ENCODE peak calls at places on chromosomes 11 and 22, in ten cellular contexts. One of them, this sample, is unnamed.

GRCh38 chr11:129865701-129866100 is 29.7 kb downstream of the NFRKB start:
- DNase-seq in IMR-90: no peak
- DNase-seq in coronary artery: peak; percentile 35
- DNase-seq in AG04450: no peak
- DNase-seq in heart left ventricle: no peak
- DNase-seq in CD4-positive, CD25-positive, alpha-beta regulatory T cell: no peak
- DNase-seq in pancreas: no peak
- DNase-seq in caudate nucleus: peak; percentile 28
- DNase-seq in mesendoderm: no peak
- DNase-seq in cardiac muscle cell: no peak
- DNase-seq in this sample: no peak

GRCh38 chr11:115475564-115475963 is 28.7 kb downstream of the CADM1 start:
- DNase-seq in CD4-positive, CD25-positive, alpha-beta regulatory T cell: no peak
- DNase-seq in caudate nucleus: no peak
- DNase-seq in coronary artery: no peak
- DNase-seq in mesendoderm: no peak
- DNase-seq in pancreas: no peak
- DNase-seq in cardiac muscle cell: no peak
- DNase-seq in AG04450: no peak
- DNase-seq in heart left ventricle: no peak
- DNase-seq in IMR-90: no peak
- DNase-seq in this sample: no peak

GRCh38 chr11:66467756-66468155 is 1.1 kb downstream of the PELI3 start:
- DNase-seq in heart left ventricle: no peak
- DNase-seq in IMR-90: no peak
- DNase-seq in pancreas: peak; percentile 42
- DNase-seq in cardiac muscle cell: peak; percentile 21
- DNase-seq in CD4-positive, CD25-positive, alpha-beta regulatory T cell: peak; percentile 11
- DNase-seq in AG04450: no peak
- DNase-seq in coronary artery: no peak
- DNase-seq in caudate nucleus: no peak
- DNase-seq in mesendoderm: peak; percentile 52
- DNase-seq in this sample: no peak

GRCh38 chr11:12222099-12222751 is 111.8 kb downstream of the MICAL2 start:
- DNase-seq in mesendoderm: peak; percentile 49
- DNase-seq in pancreas: no peak
- DNase-seq in coronary artery: no peak
- DNase-seq in AG04450: no peak
- DNase-seq in IMR-90: no peak
- DNase-seq in caudate nucleus: peak; percentile 11
- DNase-seq in CD4-positive, CD25-positive, alpha-beta regulatory T cell: no peak
- DNase-seq in cardiac muscle cell: peak; percentile 69
- DNase-seq in heart left ventricle: peak; percentile 75
- DNase-seq in this sample: no peak

GRCh38 chr22:28450109-28450508 is 229.5 kb downstream of the TTC28 start:
- DNase-seq in cardiac muscle cell: no peak
- DNase-seq in coronary artery: no peak
- DNase-seq in caudate nucleus: no peak
- DNase-seq in pancreas: no peak
- DNase-seq in mesendoderm: no peak
- DNase-seq in AG04450: no peak
- DNase-seq in IMR-90: peak; percentile 9
- DNase-seq in heart left ventricle: no peak
- DNase-seq in CD4-positive, CD25-positive, alpha-beta regulatory T cell: no peak
- DNase-seq in this sample: no peak

GRCh38 chr11:117045196-117045595 is 53.0 kb downstream of the SIK3 start:
- DNase-seq in AG04450: peak; percentile 15
- DNase-seq in IMR-90: peak; percentile 61
- DNase-seq in cardiac muscle cell: peak; percentile 44
- DNase-seq in pancreas: no peak
- DNase-seq in CD4-positive, CD25-positive, alpha-beta regulatory T cell: no peak
- DNase-seq in mesendoderm: no peak
- DNase-seq in heart left ventricle: no peak
- DNase-seq in coronary artery: no peak
- DNase-seq in caudate nucleus: no peak
- DNase-seq in this sample: no peak

GRCh38 chr22:28907311-28908008 is 24.1 kb downstream of the ZNRF3 start:
- DNase-seq in pancreas: no peak
- DNase-seq in IMR-90: peak; percentile 16
- DNase-seq in coronary artery: no peak
- DNase-seq in mesendoderm: no peak
- DNase-seq in heart left ventricle: no peak
- DNase-seq in caudate nucleus: no peak
- DNase-seq in CD4-positive, CD25-positive, alpha-beta regulatory T cell: no peak
- DNase-seq in cardiac muscle cell: no peak
- DNase-seq in AG04450: no peak
- DNase-seq in this sample: no peak

GRCh38 chr22:24510694-24511625 is 15.8 kb downstream of the UPB1 start:
- DNase-seq in heart left ventricle: peak; percentile 57
- DNase-seq in AG04450: no peak
- DNase-seq in mesendoderm: peak; percentile 63
- DNase-seq in coronary artery: no peak
- DNase-seq in CD4-positive, CD25-positive, alpha-beta regulatory T cell: no peak
- DNase-seq in caudate nucleus: no peak
- DNase-seq in cardiac muscle cell: peak; percentile 88
- DNase-seq in IMR-90: peak; percentile 68
- DNase-seq in pancreas: peak; percentile 33
- DNase-seq in this sample: no peak

GRCh38 chr11:72738199-72739141 is 13.7 kb downstream of the ARAP1 start:
- DNase-seq in IMR-90: peak; percentile 33
- DNase-seq in heart left ventricle: peak; percentile 77
- DNase-seq in coronary artery: no peak
- DNase-seq in caudate nucleus: no peak
- DNase-seq in cardiac muscle cell: no peak
- DNase-seq in CD4-positive, CD25-positive, alpha-beta regulatory T cell: no peak
- DNase-seq in mesendoderm: peak; percentile 77
- DNase-seq in AG04450: no peak
- DNase-seq in pancreas: no peak
- DNase-seq in this sample: no peak

GRCh38 chr11:114133548-114134329 is 74.2 kb downstream of the ZBTB16 start:
- DNase-seq in pancreas: no peak
- DNase-seq in caudate nucleus: no peak
- DNase-seq in mesendoderm: peak; percentile 16
- DNase-seq in IMR-90: no peak
- DNase-seq in AG04450: no peak
- DNase-seq in coronary artery: no peak
- DNase-seq in CD4-positive, CD25-positive, alpha-beta regulatory T cell: no peak
- DNase-seq in heart left ventricle: no peak
- DNase-seq in cardiac muscle cell: no peak
- DNase-seq in this sample: no peak

GRCh38 chr11:72807789-72808188 is 6.4 kb upstream of the ATG16L2 start:
- DNase-seq in coronary artery: no peak
- DNase-seq in IMR-90: no peak
- DNase-seq in pancreas: no peak
- DNase-seq in caudate nucleus: no peak
- DNase-seq in heart left ventricle: peak; percentile 23
- DNase-seq in CD4-positive, CD25-positive, alpha-beta regulatory T cell: no peak
- DNase-seq in cardiac muscle cell: no peak
- DNase-seq in mesendoderm: no peak
- DNase-seq in AG04450: no peak
- DNase-seq in this sample: no peak

GRCh38 chr22:19764636-19765476 is 4.3 kb downstream of the TBX1 start:
- DNase-seq in heart left ventricle: no peak
- DNase-seq in coronary artery: no peak
- DNase-seq in CD4-positive, CD25-positive, alpha-beta regulatory T cell: no peak
- DNase-seq in IMR-90: no peak
- DNase-seq in AG04450: no peak
- DNase-seq in caudate nucleus: no peak
- DNase-seq in pancreas: no peak
- DNase-seq in mesendoderm: no peak
- DNase-seq in cardiac muscle cell: no peak
- DNase-seq in this sample: no peak

GRCh38 chr11:383431-383830 is 10.6 kb upstream of the PKP3 start:
- DNase-seq in cardiac muscle cell: no peak
- DNase-seq in heart left ventricle: peak; percentile 25
- DNase-seq in coronary artery: no peak
- DNase-seq in CD4-positive, CD25-positive, alpha-beta regulatory T cell: no peak
- DNase-seq in pancreas: no peak
- DNase-seq in caudate nucleus: no peak
- DNase-seq in AG04450: no peak
- DNase-seq in mesendoderm: no peak
- DNase-seq in IMR-90: no peak
- DNase-seq in this sample: no peak

GRCh38 chr11:132942611-132943324 is 589.5 kb downstream of the OPCML start:
- DNase-seq in heart left ventricle: no peak
- DNase-seq in cardiac muscle cell: no peak
- DNase-seq in pancreas: no peak
- DNase-seq in mesendoderm: peak; percentile 56
- DNase-seq in IMR-90: no peak
- DNase-seq in CD4-positive, CD25-positive, alpha-beta regulatory T cell: no peak
- DNase-seq in caudate nucleus: no peak
- DNase-seq in coronary artery: no peak
- DNase-seq in AG04450: no peak
- DNase-seq in this sample: no peak

GRCh38 chr11:128469220-128469619 is 118.1 kb downstream of the ETS1 start:
- DNase-seq in mesendoderm: no peak
- DNase-seq in cardiac muscle cell: no peak
- DNase-seq in heart left ventricle: no peak
- DNase-seq in coronary artery: no peak
- DNase-seq in CD4-positive, CD25-positive, alpha-beta regulatory T cell: no peak
- DNase-seq in AG04450: no peak
- DNase-seq in IMR-90: no peak
- DNase-seq in pancreas: no peak
- DNase-seq in caudate nucleus: no peak
- DNase-seq in this sample: no peak
- H3K27ac ChIP-seq in mesendoderm: no peak overlapping the region
- H3K27ac ChIP-seq in cardiac muscle cell: no peak overlapping the region
- H3K27ac ChIP-seq in heart left ventricle: peak overlapping the region; percentile 83
- H3K27ac ChIP-seq in coronary artery: peak overlapping the region; percentile 87
- H3K27ac ChIP-seq in CD4-positive, CD25-positive, alpha-beta regulatory T cell: peak overlapping the region; percentile 97
- H3K27ac ChIP-seq in AG04450: no peak overlapping the region
- H3K27ac ChIP-seq in IMR-90: no peak overlapping the region
- H3K27ac ChIP-seq in pancreas: no peak overlapping the region
- H3K27ac ChIP-seq in caudate nucleus: no peak overlapping the region
- H3K27ac ChIP-seq in this sample: peak overlapping the region; percentile 86

GRCh38 chr11:10688401-10688800 is 5.2 kb downstream of the IRAG1 start:
- DNase-seq in AG04450: no peak
- DNase-seq in coronary artery: peak; percentile 62
- DNase-seq in caudate nucleus: no peak
- DNase-seq in pancreas: no peak
- DNase-seq in heart left ventricle: no peak
- DNase-seq in cardiac muscle cell: no peak
- DNase-seq in CD4-positive, CD25-positive, alpha-beta regulatory T cell: no peak
- DNase-seq in IMR-90: peak; percentile 34
- DNase-seq in mesendoderm: peak; percentile 45
- DNase-seq in this sample: no peak
- H3K27ac ChIP-seq in AG04450: no peak overlapping the region
- H3K27ac ChIP-seq in coronary artery: peak overlapping the region; percentile 99
- H3K27ac ChIP-seq in caudate nucleus: no peak overlapping the region
- H3K27ac ChIP-seq in pancreas: no peak overlapping the region
- H3K27ac ChIP-seq in heart left ventricle: no peak overlapping the region
- H3K27ac ChIP-seq in cardiac muscle cell: no peak overlapping the region
- H3K27ac ChIP-seq in CD4-positive, CD25-positive, alpha-beta regulatory T cell: no peak overlapping the region
- H3K27ac ChIP-seq in IMR-90: no peak overlapping the region
- H3K27ac ChIP-seq in mesendoderm: no peak overlapping the region
- H3K27ac ChIP-seq in this sample: no peak overlapping the region

GRCh38 chr11:84836371-84836770 is 790.8 kb downstream of the DLG2 start:
- DNase-seq in AG04450: no peak
- DNase-seq in heart left ventricle: no peak
- DNase-seq in coronary artery: no peak
- DNase-seq in IMR-90: no peak
- DNase-seq in cardiac muscle cell: no peak
- DNase-seq in mesendoderm: no peak
- DNase-seq in pancreas: no peak
- DNase-seq in caudate nucleus: no peak
- DNase-seq in CD4-positive, CD25-positive, alpha-beta regulatory T cell: no peak
- DNase-seq in this sample: no peak

GRCh38 chr11:84837402-84838069 is 789.6 kb downstream of the DLG2 start:
- DNase-seq in IMR-90: no peak
- DNase-seq in pancreas: no peak
- DNase-seq in AG04450: no peak
- DNase-seq in caudate nucleus: no peak
- DNase-seq in coronary artery: no peak
- DNase-seq in heart left ventricle: no peak
- DNase-seq in mesendoderm: no peak
- DNase-seq in cardiac muscle cell: no peak
- DNase-seq in CD4-positive, CD25-positive, alpha-beta regulatory T cell: no peak
- DNase-seq in this sample: no peak

GRCh38 chr11:84830372-84830771 is 796.8 kb downstream of the DLG2 start:
- DNase-seq in mesendoderm: no peak
- DNase-seq in coronary artery: no peak
- DNase-seq in cardiac muscle cell: no peak
- DNase-seq in AG04450: no peak
- DNase-seq in heart left ventricle: no peak
- DNase-seq in CD4-positive, CD25-positive, alpha-beta regulatory T cell: no peak
- DNase-seq in caudate nucleus: no peak
- DNase-seq in pancreas: no peak
- DNase-seq in IMR-90: no peak
- DNase-seq in this sample: no peak

GRCh38 chr11:84829162-84829561 is 798.0 kb downstream of the DLG2 start:
- DNase-seq in cardiac muscle cell: no peak
- DNase-seq in caudate nucleus: no peak
- DNase-seq in IMR-90: no peak
- DNase-seq in AG04450: no peak
- DNase-seq in pancreas: no peak
- DNase-seq in mesendoderm: no peak
- DNase-seq in coronary artery: no peak
- DNase-seq in heart left ventricle: no peak
- DNase-seq in CD4-positive, CD25-positive, alpha-beta regulatory T cell: no peak
- DNase-seq in this sample: no peak

DNA sequence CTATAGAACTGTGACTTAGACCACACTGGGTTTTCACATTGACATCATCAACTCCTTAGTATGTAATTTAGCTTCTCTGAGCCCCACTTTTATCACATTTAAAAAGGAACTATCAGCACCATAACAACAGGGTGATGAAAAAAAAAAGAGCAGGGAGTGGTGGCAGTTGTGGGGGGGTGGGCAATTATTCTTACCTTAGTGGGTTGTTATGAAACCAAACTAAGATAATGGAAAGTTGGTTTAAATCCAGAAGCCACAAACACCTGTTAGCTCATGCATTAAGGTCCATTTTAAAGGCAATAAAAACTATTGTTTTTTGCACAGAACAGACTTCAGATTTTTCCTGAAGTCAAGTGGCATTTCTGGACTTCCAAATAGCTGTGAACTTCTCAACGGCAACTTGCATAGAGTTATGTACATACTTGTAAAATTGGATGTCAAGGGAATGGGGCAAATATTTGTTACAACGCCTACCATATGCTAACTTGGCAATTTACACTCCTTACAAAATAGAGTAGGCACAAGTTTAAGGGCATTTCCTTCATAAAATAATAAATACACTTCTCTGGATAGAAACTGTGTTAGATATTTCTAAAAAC is 793.6 kb downstream of the DLG2 start:
- DNase-seq in AG04450: no peak
- DNase-seq in coronary artery: no peak
- DNase-seq in heart left ventricle: no peak
- DNase-seq in caudate nucleus: no peak
- DNase-seq in IMR-90: no peak
- DNase-seq in pancreas: no peak
- DNase-seq in cardiac muscle cell: no peak
- DNase-seq in CD4-positive, CD25-positive, alpha-beta regulatory T cell: no peak
- DNase-seq in mesendoderm: no peak
- DNase-seq in this sample: no peak
- H3K27ac ChIP-seq in AG04450: no peak overlapping the region
- H3K27ac ChIP-seq in coronary artery: no peak overlapping the region
- H3K27ac ChIP-seq in heart left ventricle: no peak overlapping the region
- H3K27ac ChIP-seq in caudate nucleus: no peak overlapping the region
- H3K27ac ChIP-seq in IMR-90: no peak overlapping the region
- H3K27ac ChIP-seq in pancreas: no peak overlapping the region
- H3K27ac ChIP-seq in cardiac muscle cell: no peak overlapping the region
- H3K27ac ChIP-seq in CD4-positive, CD25-positive, alpha-beta regulatory T cell: no peak overlapping the region
- H3K27ac ChIP-seq in mesendoderm: no peak overlapping the region
- H3K27ac ChIP-seq in this sample: no peak overlapping the region

GRCh38 chr11:125332821-125333220 is 163.2 kb downstream of the FEZ1 start:
- DNase-seq in CD4-positive, CD25-positive, alpha-beta regulatory T cell: no peak
- DNase-seq in AG04450: no peak
- DNase-seq in cardiac muscle cell: no peak
- DNase-seq in heart left ventricle: no peak
- DNase-seq in coronary artery: peak; percentile 65
- DNase-seq in pancreas: no peak
- DNase-seq in mesendoderm: no peak
- DNase-seq in caudate nucleus: no peak
- DNase-seq in IMR-90: no peak
- DNase-seq in this sample: no peak
- H3K27ac ChIP-seq in CD4-positive, CD25-positive, alpha-beta regulatory T cell: no peak overlapping the region
- H3K27ac ChIP-seq in AG04450: no peak overlapping the region
- H3K27ac ChIP-seq in cardiac muscle cell: no peak overlapping the region
- H3K27ac ChIP-seq in heart left ventricle: no peak overlapping the region
- H3K27ac ChIP-seq in coronary artery: no peak overlapping the region
- H3K27ac ChIP-seq in pancreas: no peak overlapping the region
- H3K27ac ChIP-seq in mesendoderm: no peak overlapping the region
- H3K27ac ChIP-seq in caudate nucleus: peak overlapping the region; percentile 73
- H3K27ac ChIP-seq in IMR-90: no peak overlapping the region
- H3K27ac ChIP-seq in this sample: no peak overlapping the region

This sample was measured in vagina.